ENCODE peak calls at places on chromosomes 4 and X, in nine cellular contexts. One of them, this sample, is unnamed.

GRCh38 chr4:123659759-123660158 is 263.2 kb downstream of the SPRY1 start:
- DNase-seq in GM20000: no peak
- DNase-seq in IMR-90: no peak
- DNase-seq in A549: no peak
- DNase-seq in suprapubic skin: no peak
- DNase-seq in breast epithelium: no peak
- DNase-seq in RWPE1: no peak
- DNase-seq in pancreas: no peak
- DNase-seq in heart left ventricle: no peak
- DNase-seq in this sample: no peak

GRCh38 chr4:86660407-86660806 is 66.3 kb downstream of the PTPN13 start:
- DNase-seq in GM20000: no peak
- DNase-seq in IMR-90: no peak
- DNase-seq in A549: no peak
- DNase-seq in suprapubic skin: no peak
- DNase-seq in breast epithelium: no peak
- DNase-seq in RWPE1: peak
- DNase-seq in pancreas: no peak
- DNase-seq in heart left ventricle: no peak
- DNase-seq in this sample: no peak

GRCh38 chr4:15914736-15915135 is 23.8 kb downstream of the FGFBP1 start:
- DNase-seq in GM20000: no peak
- DNase-seq in IMR-90: no peak
- DNase-seq in A549: no peak
- DNase-seq in suprapubic skin: no peak
- DNase-seq in breast epithelium: no peak
- DNase-seq in RWPE1: no peak
- DNase-seq in pancreas: no peak
- DNase-seq in heart left ventricle: no peak
- DNase-seq in this sample: no peak

GRCh38 chr4:102390438-102390837 is 45.2 kb upstream of the SLC39A8 start:
- DNase-seq in GM20000: peak
- DNase-seq in IMR-90: no peak
- DNase-seq in A549: no peak
- DNase-seq in suprapubic skin: no peak
- DNase-seq in breast epithelium: no peak
- DNase-seq in RWPE1: peak
- DNase-seq in pancreas: no peak
- DNase-seq in heart left ventricle: no peak
- DNase-seq in this sample: no peak

GRCh38 chr4:25817059-25817681 is 45.6 kb downstream of the SEL1L3 start:
- DNase-seq in GM20000: no peak
- DNase-seq in IMR-90: peak
- DNase-seq in A549: no peak
- DNase-seq in suprapubic skin: no peak
- DNase-seq in breast epithelium: no peak
- DNase-seq in RWPE1: peak
- DNase-seq in pancreas: no peak
- DNase-seq in heart left ventricle: no peak
- DNase-seq in this sample: no peak

GRCh38 chr4:47662975-47663374 is 174.9 kb downstream of the CORIN start:
- DNase-seq in GM20000: no peak
- DNase-seq in IMR-90: no peak
- DNase-seq in A549: no peak
- DNase-seq in suprapubic skin: no peak
- DNase-seq in breast epithelium: no peak
- DNase-seq in RWPE1: no peak
- DNase-seq in pancreas: no peak
- DNase-seq in heart left ventricle: no peak
- DNase-seq in this sample: peak

GRCh38 chr4:7761720-7762119 is 177.9 kb downstream of the AFAP1 start:
- DNase-seq in GM20000: peak
- DNase-seq in IMR-90: peak
- DNase-seq in A549: peak
- DNase-seq in suprapubic skin: peak
- DNase-seq in breast epithelium: no peak
- DNase-seq in RWPE1: peak
- DNase-seq in pancreas: peak
- DNase-seq in heart left ventricle: peak
- DNase-seq in this sample: peak

GRCh38 chr4:8639021-8639420 is 46.5 kb downstream of the CPZ start:
- DNase-seq in GM20000: no peak
- DNase-seq in IMR-90: no peak
- DNase-seq in A549: no peak
- DNase-seq in suprapubic skin: peak
- DNase-seq in breast epithelium: peak
- DNase-seq in RWPE1: no peak
- DNase-seq in pancreas: no peak
- DNase-seq in heart left ventricle: peak
- DNase-seq in this sample: no peak

GRCh38 chr4:7025040-7025602 is 18.1 kb upstream of the TADA2B start:
- DNase-seq in GM20000: no peak
- DNase-seq in IMR-90: no peak
- DNase-seq in A549: no peak
- DNase-seq in suprapubic skin: no peak
- DNase-seq in breast epithelium: no peak
- DNase-seq in RWPE1: no peak
- DNase-seq in pancreas: no peak
- DNase-seq in heart left ventricle: no peak
- DNase-seq in this sample: no peak

GRCh38 chrX:69028761-69029120 is 136.5 kb downstream of the PJA1 start:
- DNase-seq in GM20000: no peak
- DNase-seq in IMR-90: no peak
- DNase-seq in A549: no peak
- DNase-seq in suprapubic skin: no peak
- DNase-seq in breast epithelium: no peak
- DNase-seq in RWPE1: no peak
- DNase-seq in pancreas: no peak
- DNase-seq in heart left ventricle: no peak
- DNase-seq in this sample: no peak
- TF ChIP-seq CTCF in GM20000: no peak
- TF ChIP-seq CTCF in IMR-90: no peak
- TF ChIP-seq CTCF in A549: no peak
- TF ChIP-seq CTCF in suprapubic skin: no peak
- TF ChIP-seq CTCF in breast epithelium: no peak
- TF ChIP-seq CTCF in RWPE1: no peak
- TF ChIP-seq CTCF in pancreas: no peak
- TF ChIP-seq CTCF in heart left ventricle: no peak
- TF ChIP-seq CTCF in this sample: no peak

DNA sequence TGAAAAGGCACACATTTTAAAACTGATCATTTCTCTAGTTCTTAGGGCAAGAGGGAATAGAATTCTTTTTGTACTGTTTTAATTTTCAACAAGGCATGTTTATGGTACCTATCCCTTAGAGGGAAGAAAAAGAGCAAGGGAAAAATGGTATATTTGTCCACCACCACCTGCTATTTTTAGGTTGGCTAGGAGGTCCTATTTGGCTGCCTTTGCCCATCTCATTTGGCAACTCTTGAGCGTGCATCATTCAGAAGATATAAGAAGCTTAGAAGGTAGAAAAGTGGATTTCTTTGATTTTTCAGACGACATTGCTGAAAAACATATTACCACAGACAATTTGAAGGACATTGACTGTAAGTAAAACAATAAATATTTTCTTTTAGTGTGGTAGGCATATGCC is 69.0 kb downstream of the DCK start:
- DNase-seq in GM20000: no peak
- DNase-seq in IMR-90: no peak
- DNase-seq in A549: no peak
- DNase-seq in suprapubic skin: no peak
- DNase-seq in breast epithelium: no peak
- DNase-seq in RWPE1: no peak
- DNase-seq in pancreas: no peak
- DNase-seq in heart left ventricle: no peak
- DNase-seq in this sample: no peak
- TF ChIP-seq CTCF in GM20000: no peak
- TF ChIP-seq CTCF in IMR-90: no peak
- TF ChIP-seq CTCF in A549: no peak
- TF ChIP-seq CTCF in suprapubic skin: no peak
- TF ChIP-seq CTCF in breast epithelium: no peak
- TF ChIP-seq CTCF in RWPE1: no peak
- TF ChIP-seq CTCF in pancreas: no peak
- TF ChIP-seq CTCF in heart left ventricle: no peak
- TF ChIP-seq CTCF in this sample: no peak

GRCh38 chrX:51404445-51404844 is 71.8 kb downstream of the NUDT10 start:
- DNase-seq in GM20000: no peak
- DNase-seq in IMR-90: no peak
- DNase-seq in A549: no peak
- DNase-seq in suprapubic skin: no peak
- DNase-seq in breast epithelium: no peak
- DNase-seq in RWPE1: no peak
- DNase-seq in pancreas: no peak
- DNase-seq in heart left ventricle: no peak
- DNase-seq in this sample: no peak
- TF ChIP-seq CTCF in GM20000: no peak
- TF ChIP-seq CTCF in IMR-90: no peak
- TF ChIP-seq CTCF in A549: no peak
- TF ChIP-seq CTCF in suprapubic skin: no peak
- TF ChIP-seq CTCF in breast epithelium: no peak
- TF ChIP-seq CTCF in RWPE1: no peak
- TF ChIP-seq CTCF in pancreas: no peak
- TF ChIP-seq CTCF in heart left ventricle: no peak
- TF ChIP-seq CTCF in this sample: no peak

GRCh38 chrX:1424452-1424851 is 28.3 kb downstream of the ASMTL start:
- DNase-seq in GM20000: no peak
- DNase-seq in IMR-90: no peak
- DNase-seq in A549: no peak
- DNase-seq in suprapubic skin: no peak
- DNase-seq in breast epithelium: no peak
- DNase-seq in RWPE1: no peak
- DNase-seq in pancreas: no peak
- DNase-seq in heart left ventricle: no peak
- DNase-seq in this sample: no peak
- TF ChIP-seq CTCF in GM20000: no peak
- TF ChIP-seq CTCF in IMR-90: no peak
- TF ChIP-seq CTCF in A549: no peak
- TF ChIP-seq CTCF in suprapubic skin: no peak
- TF ChIP-seq CTCF in breast epithelium: no peak
- TF ChIP-seq CTCF in RWPE1: no peak
- TF ChIP-seq CTCF in pancreas: no peak
- TF ChIP-seq CTCF in heart left ventricle: no peak
- TF ChIP-seq CTCF in this sample: no peak

GRCh38 chrX:112761239-112762207 is 79.1 kb downstream of the AMOT start:
- DNase-seq in GM20000: peak
- DNase-seq in IMR-90: no peak
- DNase-seq in A549: no peak
- DNase-seq in suprapubic skin: no peak
- DNase-seq in breast epithelium: no peak
- DNase-seq in RWPE1: no peak
- DNase-seq in pancreas: no peak
- DNase-seq in heart left ventricle: no peak
- DNase-seq in this sample: no peak

GRCh38 chrX:112759512-112759911 is 79.8 kb upstream of the LHFPL1 start:
- DNase-seq in GM20000: no peak
- DNase-seq in IMR-90: no peak
- DNase-seq in A549: no peak
- DNase-seq in suprapubic skin: no peak
- DNase-seq in breast epithelium: no peak
- DNase-seq in RWPE1: no peak
- DNase-seq in pancreas: no peak
- DNase-seq in heart left ventricle: no peak
- DNase-seq in this sample: no peak

GRCh38 chrX:112760697-112761096 is 79.9 kb downstream of the AMOT start:
- DNase-seq in GM20000: peak
- DNase-seq in IMR-90: peak
- DNase-seq in A549: no peak
- DNase-seq in suprapubic skin: no peak
- DNase-seq in breast epithelium: no peak
- DNase-seq in RWPE1: no peak
- DNase-seq in pancreas: no peak
- DNase-seq in heart left ventricle: no peak
- DNase-seq in this sample: no peak
- TF ChIP-seq CTCF in GM20000: no peak
- TF ChIP-seq CTCF in IMR-90: peak
- TF ChIP-seq CTCF in A549: no peak
- TF ChIP-seq CTCF in suprapubic skin: no peak
- TF ChIP-seq CTCF in breast epithelium: no peak
- TF ChIP-seq CTCF in RWPE1: no peak
- TF ChIP-seq CTCF in pancreas: no peak
- TF ChIP-seq CTCF in heart left ventricle: no peak
- TF ChIP-seq CTCF in this sample: no peak

GRCh38 chrX:68934922-68935321 is 106.1 kb downstream of the EFNB1 start:
- DNase-seq in GM20000: no peak
- DNase-seq in IMR-90: no peak
- DNase-seq in A549: no peak
- DNase-seq in suprapubic skin: peak
- DNase-seq in breast epithelium: no peak
- DNase-seq in RWPE1: no peak
- DNase-seq in pancreas: no peak
- DNase-seq in heart left ventricle: no peak
- DNase-seq in this sample: no peak
- TF ChIP-seq CTCF in GM20000: no peak
- TF ChIP-seq CTCF in IMR-90: no peak
- TF ChIP-seq CTCF in A549: no peak
- TF ChIP-seq CTCF in suprapubic skin: no peak
- TF ChIP-seq CTCF in breast epithelium: no peak
- TF ChIP-seq CTCF in RWPE1: no peak
- TF ChIP-seq CTCF in pancreas: no peak
- TF ChIP-seq CTCF in heart left ventricle: no peak
- TF ChIP-seq CTCF in this sample: no peak

GRCh38 chrX:106863697-106864096 is 39.4 kb downstream of the RIPPLY1 start:
- DNase-seq in GM20000: no peak
- DNase-seq in IMR-90: no peak
- DNase-seq in A549: no peak
- DNase-seq in suprapubic skin: no peak
- DNase-seq in breast epithelium: no peak
- DNase-seq in RWPE1: no peak
- DNase-seq in pancreas: no peak
- DNase-seq in heart left ventricle: no peak
- DNase-seq in this sample: no peak

DNA sequence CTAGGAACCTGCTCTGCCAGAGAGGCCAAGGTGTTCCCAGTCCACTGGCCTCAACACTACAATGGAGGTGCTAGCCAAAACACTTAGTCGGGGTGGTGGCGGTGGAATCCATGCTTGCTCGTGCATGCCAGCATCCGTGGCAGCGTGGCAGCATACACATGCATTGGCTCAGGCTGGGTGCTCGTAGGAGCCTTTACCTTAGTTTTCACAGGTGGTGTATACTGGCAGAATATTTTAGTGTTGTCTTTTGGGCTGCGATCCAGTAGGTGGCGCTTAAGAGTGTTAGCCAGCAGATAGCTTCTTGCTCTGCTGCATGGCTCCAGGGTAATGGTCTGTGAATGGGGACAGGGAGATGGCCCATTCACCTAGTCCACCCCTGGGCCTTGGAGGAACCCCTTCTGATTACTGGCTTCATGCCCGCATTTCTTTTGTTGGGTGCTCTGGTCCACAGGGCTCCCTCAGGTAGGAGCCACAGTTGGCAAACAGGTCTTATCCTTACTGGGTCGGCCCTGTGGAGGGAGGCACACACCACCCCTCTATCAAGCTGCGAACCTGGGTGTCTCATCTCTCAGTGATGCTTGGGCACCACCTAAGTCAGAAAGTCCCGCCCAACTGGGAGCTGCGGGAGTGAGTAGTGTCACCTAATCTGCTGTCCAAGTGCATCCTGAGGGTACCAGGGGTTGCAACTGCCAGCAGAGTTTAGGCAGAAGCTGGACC is 40.0 kb downstream of the RIPPLY1 start:
- DNase-seq in GM20000: peak
- DNase-seq in IMR-90: peak
- DNase-seq in A549: peak
- DNase-seq in suprapubic skin: no peak
- DNase-seq in breast epithelium: no peak
- DNase-seq in RWPE1: peak
- DNase-seq in pancreas: peak
- DNase-seq in heart left ventricle: no peak
- DNase-seq in this sample: no peak
- TF ChIP-seq CTCF in GM20000: peak
- TF ChIP-seq CTCF in IMR-90: peak
- TF ChIP-seq CTCF in A549: peak
- TF ChIP-seq CTCF in suprapubic skin: no peak
- TF ChIP-seq CTCF in breast epithelium: no peak
- TF ChIP-seq CTCF in RWPE1: no peak
- TF ChIP-seq CTCF in pancreas: no peak
- TF ChIP-seq CTCF in heart left ventricle: no peak
- TF ChIP-seq CTCF in this sample: peak